ENCODE peak calls at places on chromosomes 2 and 18, in ten cellular contexts. One of them, this sample, is unnamed.

GRCh38 chr18:57839942-57840381 is 36.8 kb upstream of the ATP8B1 start:
- DNase-seq in stomach: no peak
- DNase-seq in right lobe of liver: no peak
- DNase-seq in HCT116: no peak
- DNase-seq in MM.1S: no peak
- DNase-seq in H9: no peak
- DNase-seq in brain microvascular endothelial cell: peak
- DNase-seq in PC-9: peak
- DNase-seq in kidney: no peak
- DNase-seq in WERI-Rb-1: no peak
- DNase-seq in this sample: peak

GRCh38 chr2:111025288-111025687 is 95.4 kb upstream of the BCL2L11 start:
- DNase-seq in right lobe of liver: no peak
- DNase-seq in kidney: no peak
- DNase-seq in brain microvascular endothelial cell: no peak
- DNase-seq in MM.1S: no peak
- DNase-seq in stomach: no peak
- DNase-seq in H9: no peak
- DNase-seq in PC-9: no peak
- DNase-seq in HCT116: no peak
- DNase-seq in WERI-Rb-1: no peak
- DNase-seq in this sample: no peak

GRCh38 chr2:128260239-128261138 is 58.2 kb downstream of the HS6ST1 start:
- DNase-seq in MM.1S: no peak
- DNase-seq in right lobe of liver: no peak
- DNase-seq in kidney: no peak
- DNase-seq in H9: peak
- DNase-seq in brain microvascular endothelial cell: peak
- DNase-seq in PC-9: peak
- DNase-seq in WERI-Rb-1: no peak
- DNase-seq in HCT116: peak
- DNase-seq in stomach: peak
- DNase-seq in this sample: peak

GRCh38 chr18:75831960-75832359 is 404.5 kb upstream of the SMIM21 start:
- DNase-seq in brain microvascular endothelial cell: no peak
- DNase-seq in kidney: no peak
- DNase-seq in HCT116: no peak
- DNase-seq in WERI-Rb-1: no peak
- DNase-seq in PC-9: no peak
- DNase-seq in right lobe of liver: no peak
- DNase-seq in stomach: no peak
- DNase-seq in MM.1S: no peak
- DNase-seq in H9: no peak
- DNase-seq in this sample: no peak

GRCh38 chr2:226098861-226099466 is 699.5 kb downstream of the NYAP2 start:
- DNase-seq in stomach: no peak
- DNase-seq in HCT116: no peak
- DNase-seq in right lobe of liver: no peak
- DNase-seq in MM.1S: no peak
- DNase-seq in brain microvascular endothelial cell: no peak
- DNase-seq in WERI-Rb-1: no peak
- DNase-seq in kidney: no peak
- DNase-seq in PC-9: no peak
- DNase-seq in H9: no peak
- DNase-seq in this sample: no peak

GRCh38 chr2:171386627-171387026 is 47.2 kb downstream of the METTL8 start:
- DNase-seq in kidney: no peak
- DNase-seq in PC-9: no peak
- DNase-seq in WERI-Rb-1: no peak
- DNase-seq in brain microvascular endothelial cell: no peak
- DNase-seq in H9: peak
- DNase-seq in right lobe of liver: no peak
- DNase-seq in MM.1S: no peak
- DNase-seq in HCT116: no peak
- DNase-seq in stomach: no peak
- DNase-seq in this sample: no peak

GRCh38 chr2:205837663-205838062 is 155.4 kb downstream of the NRP2 start:
- DNase-seq in right lobe of liver: no peak
- DNase-seq in WERI-Rb-1: no peak
- DNase-seq in MM.1S: no peak
- DNase-seq in brain microvascular endothelial cell: no peak
- DNase-seq in PC-9: no peak
- DNase-seq in stomach: no peak
- DNase-seq in HCT116: no peak
- DNase-seq in kidney: no peak
- DNase-seq in H9: no peak
- DNase-seq in this sample: no peak

GRCh38 chr2:237456200-237456731 is 30.8 kb upstream of the MLPH start:
- DNase-seq in WERI-Rb-1: no peak
- DNase-seq in HCT116: no peak
- DNase-seq in H9: no peak
- DNase-seq in stomach: no peak
- DNase-seq in right lobe of liver: no peak
- DNase-seq in MM.1S: no peak
- DNase-seq in kidney: no peak
- DNase-seq in PC-9: no peak
- DNase-seq in brain microvascular endothelial cell: peak
- DNase-seq in this sample: peak

GRCh38 chr2:230906471-230907230 is 18.4 kb downstream of the GPR55 start:
- DNase-seq in WERI-Rb-1: no peak
- DNase-seq in MM.1S: no peak
- DNase-seq in brain microvascular endothelial cell: no peak
- DNase-seq in kidney: no peak
- DNase-seq in HCT116: no peak
- DNase-seq in stomach: peak
- DNase-seq in H9: peak
- DNase-seq in right lobe of liver: peak
- DNase-seq in PC-9: no peak
- DNase-seq in this sample: no peak

GRCh38 chr18:28178720-28179119 is 1.8 kb upstream of the CDH2 start:
- DNase-seq in HCT116: no peak
- DNase-seq in WERI-Rb-1: no peak
- DNase-seq in PC-9: no peak
- DNase-seq in stomach: no peak
- DNase-seq in brain microvascular endothelial cell: peak
- DNase-seq in right lobe of liver: no peak
- DNase-seq in H9: no peak
- DNase-seq in kidney: no peak
- DNase-seq in MM.1S: no peak
- DNase-seq in this sample: no peak

GRCh38 chr2:176079285-176079830 is 4.4 kb downstream of the EVX2 start:
- DNase-seq in brain microvascular endothelial cell: no peak
- DNase-seq in stomach: no peak
- DNase-seq in HCT116: no peak
- DNase-seq in H9: peak
- DNase-seq in WERI-Rb-1: no peak
- DNase-seq in kidney: no peak
- DNase-seq in MM.1S: no peak
- DNase-seq in right lobe of liver: no peak
- DNase-seq in PC-9: no peak
- DNase-seq in this sample: no peak

GRCh38 chr2:144713410-144713809 is 193.5 kb upstream of the ZEB2 start:
- DNase-seq in right lobe of liver: no peak
- DNase-seq in H9: no peak
- DNase-seq in MM.1S: no peak
- DNase-seq in kidney: no peak
- DNase-seq in PC-9: no peak
- DNase-seq in stomach: no peak
- DNase-seq in brain microvascular endothelial cell: no peak
- DNase-seq in HCT116: no peak
- DNase-seq in WERI-Rb-1: no peak
- DNase-seq in this sample: no peak

GRCh38 chr2:99615247-99615771 is 125.5 kb upstream of the REV1 start:
- DNase-seq in right lobe of liver: no peak
- DNase-seq in MM.1S: no peak
- DNase-seq in WERI-Rb-1: peak
- DNase-seq in kidney: no peak
- DNase-seq in HCT116: peak
- DNase-seq in H9: peak
- DNase-seq in brain microvascular endothelial cell: no peak
- DNase-seq in PC-9: no peak
- DNase-seq in stomach: no peak
- DNase-seq in this sample: peak

GRCh38 chr2:31054817-31055216 is 83.4 kb downstream of the GALNT14 start:
- DNase-seq in brain microvascular endothelial cell: no peak
- DNase-seq in kidney: no peak
- DNase-seq in MM.1S: no peak
- DNase-seq in stomach: no peak
- DNase-seq in right lobe of liver: no peak
- DNase-seq in H9: no peak
- DNase-seq in WERI-Rb-1: no peak
- DNase-seq in HCT116: no peak
- DNase-seq in PC-9: no peak
- DNase-seq in this sample: no peak

GRCh38 chr2:239965318-239965717 is 59.8 kb downstream of the NDUFA10 start:
- DNase-seq in kidney: no peak
- DNase-seq in stomach: no peak
- DNase-seq in H9: no peak
- DNase-seq in right lobe of liver: no peak
- DNase-seq in HCT116: no peak
- DNase-seq in PC-9: no peak
- DNase-seq in WERI-Rb-1: no peak
- DNase-seq in brain microvascular endothelial cell: no peak
- DNase-seq in MM.1S: no peak
- DNase-seq in this sample: no peak

GRCh38 chr18:62435435-62436031 is 87.3 kb upstream of the ZCCHC2 start:
- DNase-seq in brain microvascular endothelial cell: no peak
- DNase-seq in HCT116: no peak
- DNase-seq in H9: no peak
- DNase-seq in kidney: no peak
- DNase-seq in PC-9: no peak
- DNase-seq in MM.1S: no peak
- DNase-seq in stomach: no peak
- DNase-seq in right lobe of liver: no peak
- DNase-seq in WERI-Rb-1: no peak
- DNase-seq in this sample: no peak

GRCh38 chr18:62438876-62439275 is 83.9 kb upstream of the ZCCHC2 start:
- DNase-seq in kidney: no peak
- DNase-seq in right lobe of liver: no peak
- DNase-seq in WERI-Rb-1: no peak
- DNase-seq in brain microvascular endothelial cell: no peak
- DNase-seq in PC-9: no peak
- DNase-seq in H9: no peak
- DNase-seq in MM.1S: no peak
- DNase-seq in HCT116: no peak
- DNase-seq in stomach: no peak
- DNase-seq in this sample: no peak

GRCh38 chr18:62438402-62438801 is 84.4 kb upstream of the ZCCHC2 start:
- DNase-seq in stomach: no peak
- DNase-seq in MM.1S: no peak
- DNase-seq in right lobe of liver: no peak
- DNase-seq in PC-9: no peak
- DNase-seq in H9: no peak
- DNase-seq in HCT116: no peak
- DNase-seq in WERI-Rb-1: peak
- DNase-seq in kidney: no peak
- DNase-seq in brain microvascular endothelial cell: no peak
- DNase-seq in this sample: no peak

GRCh38 chr18:62437520-62438329 is 85.1 kb upstream of the ZCCHC2 start:
- DNase-seq in PC-9: peak
- DNase-seq in brain microvascular endothelial cell: no peak
- DNase-seq in H9: no peak
- DNase-seq in HCT116: no peak
- DNase-seq in WERI-Rb-1: peak
- DNase-seq in MM.1S: no peak
- DNase-seq in kidney: no peak
- DNase-seq in right lobe of liver: no peak
- DNase-seq in stomach: no peak
- DNase-seq in this sample: peak

GRCh38 chr18:62436636-62437519 is 85.9 kb upstream of the ZCCHC2 start:
- DNase-seq in brain microvascular endothelial cell: peak
- DNase-seq in WERI-Rb-1: peak
- DNase-seq in stomach: peak
- DNase-seq in PC-9: no peak
- DNase-seq in kidney: peak
- DNase-seq in right lobe of liver: peak
- DNase-seq in H9: no peak
- DNase-seq in HCT116: no peak
- DNase-seq in MM.1S: no peak
- DNase-seq in this sample: peak
- H3K27ac ChIP-seq in brain microvascular endothelial cell: no peak
- H3K27ac ChIP-seq in WERI-Rb-1: peak
- H3K27ac ChIP-seq in stomach: peak
- H3K27ac ChIP-seq in PC-9: no peak
- H3K27ac ChIP-seq in kidney: peak
- H3K27ac ChIP-seq in right lobe of liver: peak
- H3K27ac ChIP-seq in H9: no peak
- H3K27ac ChIP-seq in HCT116: no peak
- H3K27ac ChIP-seq in MM.1S: no peak
- H3K27ac ChIP-seq in this sample: peak

GRCh38 chr2:190947711-190948251 is 66.2 kb downstream of the STAT1 start:
- DNase-seq in HCT116: peak
- DNase-seq in PC-9: peak
- DNase-seq in MM.1S: peak
- DNase-seq in brain microvascular endothelial cell: peak
- DNase-seq in right lobe of liver: no peak
- DNase-seq in H9: no peak
- DNase-seq in WERI-Rb-1: no peak
- DNase-seq in kidney: no peak
- DNase-seq in stomach: no peak
- DNase-seq in this sample: peak
- TF ChIP-seq CTCF in HCT116: peak
- TF ChIP-seq CTCF in PC-9: no peak
- TF ChIP-seq CTCF in MM.1S: no peak
- TF ChIP-seq CTCF in brain microvascular endothelial cell: peak
- TF ChIP-seq CTCF in right lobe of liver: peak
- TF ChIP-seq CTCF in H9: no peak
- TF ChIP-seq CTCF in WERI-Rb-1: no peak
- TF ChIP-seq CTCF in kidney: no peak
- TF ChIP-seq CTCF in stomach: no peak
- TF ChIP-seq CTCF in this sample: no peak

GRCh38 chr2:174877796-174878195 is 113.5 kb upstream of the CHRNA1 start:
- DNase-seq in kidney: no peak
- DNase-seq in MM.1S: no peak
- DNase-seq in brain microvascular endothelial cell: no peak
- DNase-seq in H9: no peak
- DNase-seq in stomach: no peak
- DNase-seq in right lobe of liver: no peak
- DNase-seq in PC-9: no peak
- DNase-seq in HCT116: no peak
- DNase-seq in WERI-Rb-1: no peak
- DNase-seq in this sample: no peak
- H3K27ac ChIP-seq in kidney: no peak
- H3K27ac ChIP-seq in MM.1S: no peak
- H3K27ac ChIP-seq in brain microvascular endothelial cell: no peak
- H3K27ac ChIP-seq in H9: no peak
- H3K27ac ChIP-seq in stomach: no peak
- H3K27ac ChIP-seq in right lobe of liver: no peak
- H3K27ac ChIP-seq in PC-9: no peak
- H3K27ac ChIP-seq in HCT116: no peak
- H3K27ac ChIP-seq in WERI-Rb-1: no peak
- H3K27ac ChIP-seq in this sample: no peak

DNA sequence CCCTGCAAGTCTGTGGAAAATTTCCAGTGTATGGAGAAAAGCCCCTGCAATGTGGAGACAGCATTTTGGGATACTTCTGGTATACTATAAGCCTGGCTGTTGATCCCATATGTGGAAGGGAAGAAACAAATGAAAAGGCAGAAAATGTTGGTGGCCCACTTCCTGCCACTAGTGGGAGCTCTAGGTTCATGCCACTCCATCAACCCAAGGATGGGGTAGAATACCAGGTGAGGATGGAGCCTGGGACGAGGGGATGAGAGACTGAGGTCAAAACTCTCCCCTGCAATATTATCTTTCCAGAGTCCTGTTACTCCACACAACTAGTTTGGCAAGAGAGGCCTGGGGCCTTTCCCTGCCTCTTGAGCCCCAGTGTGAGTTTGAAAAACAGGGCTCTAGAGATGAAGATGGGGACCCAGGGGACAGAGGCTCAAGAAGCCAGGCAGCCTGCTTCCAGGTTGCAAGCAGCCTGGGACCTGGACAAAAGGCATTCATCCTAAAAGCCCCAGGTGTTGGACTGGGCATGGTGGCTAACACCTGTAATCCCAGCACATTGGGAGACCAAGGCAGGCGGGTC is 31.9 kb downstream of the BMP10 start:
- DNase-seq in HCT116: peak
- DNase-seq in MM.1S: no peak
- DNase-seq in PC-9: no peak
- DNase-seq in H9: no peak
- DNase-seq in right lobe of liver: no peak
- DNase-seq in stomach: no peak
- DNase-seq in WERI-Rb-1: peak
- DNase-seq in brain microvascular endothelial cell: no peak
- DNase-seq in kidney: no peak
- DNase-seq in this sample: peak
- TF ChIP-seq CTCF in HCT116: peak
- TF ChIP-seq CTCF in MM.1S: peak
- TF ChIP-seq CTCF in PC-9: peak
- TF ChIP-seq CTCF in H9: peak
- TF ChIP-seq CTCF in right lobe of liver: peak
- TF ChIP-seq CTCF in stomach: peak
- TF ChIP-seq CTCF in WERI-Rb-1: peak
- TF ChIP-seq CTCF in brain microvascular endothelial cell: peak
- TF ChIP-seq CTCF in kidney: peak
- TF ChIP-seq CTCF in this sample: peak

This sample was measured in RWPE1.